ENCODE peak calls at places on chromosomes 7 and 10, in eight cellular contexts. One of them, this sample, is unnamed.

GRCh38 chr7:115232041-115232440 is 310.1 kb downstream of the MDFIC start:
- DNase-seq in upper lobe of right lung: no peak
- DNase-seq in CD8-positive, alpha-beta T cell: no peak
- DNase-seq in right lobe of liver: no peak
- DNase-seq in uterus: no peak
- DNase-seq in body of pancreas: no peak
- DNase-seq in GM23248: peak
- DNase-seq in lower lobe of right lung: no peak
- DNase-seq in this sample: no peak

GRCh38 chr7:5424689-5425506 is 1.3 kb upstream of the TNRC18 start:
- DNase-seq in upper lobe of right lung: peak
- DNase-seq in CD8-positive, alpha-beta T cell: no peak
- DNase-seq in right lobe of liver: peak
- DNase-seq in uterus: peak
- DNase-seq in body of pancreas: peak
- DNase-seq in GM23248: peak
- DNase-seq in lower lobe of right lung: peak
- DNase-seq in this sample: no peak

GRCh38 chr7:29852457-29852856 is 46.1 kb downstream of the WIPF3 start:
- DNase-seq in upper lobe of right lung: no peak
- DNase-seq in CD8-positive, alpha-beta T cell: no peak
- DNase-seq in right lobe of liver: no peak
- DNase-seq in uterus: no peak
- DNase-seq in body of pancreas: no peak
- DNase-seq in GM23248: no peak
- DNase-seq in lower lobe of right lung: no peak
- DNase-seq in this sample: no peak

GRCh38 chr7:13830604-13830915 is 158.9 kb downstream of the ETV1 start:
- DNase-seq in upper lobe of right lung: no peak
- DNase-seq in CD8-positive, alpha-beta T cell: no peak
- DNase-seq in right lobe of liver: no peak
- DNase-seq in uterus: no peak
- DNase-seq in body of pancreas: no peak
- DNase-seq in GM23248: peak
- DNase-seq in lower lobe of right lung: no peak
- DNase-seq in this sample: no peak

GRCh38 chr7:32062150-32062549 is 8.1 kb downstream of the PDE1C start:
- DNase-seq in upper lobe of right lung: peak
- DNase-seq in CD8-positive, alpha-beta T cell: no peak
- DNase-seq in right lobe of liver: no peak
- DNase-seq in uterus: no peak
- DNase-seq in body of pancreas: peak
- DNase-seq in GM23248: peak
- DNase-seq in lower lobe of right lung: peak
- DNase-seq in this sample: no peak

GRCh38 chr7:79149831-79150230 is 303.6 kb downstream of the MAGI2 start:
- DNase-seq in upper lobe of right lung: no peak
- DNase-seq in CD8-positive, alpha-beta T cell: no peak
- DNase-seq in right lobe of liver: no peak
- DNase-seq in uterus: no peak
- DNase-seq in body of pancreas: no peak
- DNase-seq in GM23248: no peak
- DNase-seq in lower lobe of right lung: no peak
- DNase-seq in this sample: no peak

GRCh38 chr7:137790828-137791227 is 55.9 kb downstream of the DGKI start:
- DNase-seq in upper lobe of right lung: no peak
- DNase-seq in CD8-positive, alpha-beta T cell: no peak
- DNase-seq in right lobe of liver: no peak
- DNase-seq in uterus: no peak
- DNase-seq in body of pancreas: no peak
- DNase-seq in GM23248: peak
- DNase-seq in lower lobe of right lung: no peak
- DNase-seq in this sample: no peak

GRCh38 chr10:78843495-78843894 is 225.3 kb upstream of the ZMIZ1 start:
- DNase-seq in upper lobe of right lung: no peak
- DNase-seq in CD8-positive, alpha-beta T cell: no peak
- DNase-seq in right lobe of liver: no peak
- DNase-seq in uterus: no peak
- DNase-seq in body of pancreas: no peak
- DNase-seq in GM23248: no peak
- DNase-seq in lower lobe of right lung: no peak
- DNase-seq in this sample: no peak

GRCh38 chr7:36625247-36625646 is 99.0 kb downstream of the AOAH start:
- DNase-seq in upper lobe of right lung: no peak
- DNase-seq in CD8-positive, alpha-beta T cell: no peak
- DNase-seq in right lobe of liver: no peak
- DNase-seq in uterus: no peak
- DNase-seq in body of pancreas: no peak
- DNase-seq in GM23248: no peak
- DNase-seq in lower lobe of right lung: no peak
- DNase-seq in this sample: no peak

GRCh38 chr10:78584666-78585065 is 484.1 kb upstream of the ZMIZ1 start:
- DNase-seq in upper lobe of right lung: no peak
- DNase-seq in CD8-positive, alpha-beta T cell: no peak
- DNase-seq in right lobe of liver: no peak
- DNase-seq in uterus: peak
- DNase-seq in body of pancreas: no peak
- DNase-seq in GM23248: no peak
- DNase-seq in lower lobe of right lung: no peak
- DNase-seq in this sample: no peak

DNA sequence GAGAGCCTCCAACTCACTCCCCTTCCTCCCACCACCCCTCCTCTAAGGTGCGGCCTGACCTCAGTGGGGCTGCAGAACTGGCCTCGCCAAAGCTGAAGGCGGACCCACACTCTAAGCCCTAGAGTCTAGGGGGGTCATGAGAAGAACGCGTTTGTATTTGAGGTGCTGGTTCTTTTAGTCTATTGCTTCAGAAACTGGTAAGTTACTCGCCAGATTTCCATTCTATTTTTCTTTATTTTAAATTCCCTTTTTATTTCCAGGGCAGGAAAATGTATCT is 357.5 kb downstream of the DNAJB6 start:
- DNase-seq in upper lobe of right lung: no peak
- DNase-seq in CD8-positive, alpha-beta T cell: no peak
- DNase-seq in right lobe of liver: no peak
- DNase-seq in uterus: peak
- DNase-seq in body of pancreas: no peak
- DNase-seq in GM23248: no peak
- DNase-seq in lower lobe of right lung: no peak
- DNase-seq in this sample: peak
- H3K4me3 ChIP-seq in upper lobe of right lung: no peak
- H3K4me3 ChIP-seq in CD8-positive, alpha-beta T cell: no peak
- H3K4me3 ChIP-seq in right lobe of liver: no peak
- H3K4me3 ChIP-seq in uterus: no peak
- H3K4me3 ChIP-seq in body of pancreas: no peak
- H3K4me3 ChIP-seq in GM23248: no peak
- H3K4me3 ChIP-seq in lower lobe of right lung: no peak
- H3K4me3 ChIP-seq in this sample: no peak

GRCh38 chr10:122050316-122050715 is 61.4 kb downstream of the TACC2 start:
- DNase-seq in upper lobe of right lung: peak
- DNase-seq in CD8-positive, alpha-beta T cell: no peak
- DNase-seq in right lobe of liver: no peak
- DNase-seq in uterus: no peak
- DNase-seq in body of pancreas: no peak
- DNase-seq in GM23248: no peak
- DNase-seq in lower lobe of right lung: no peak
- DNase-seq in this sample: peak
- H3K27ac ChIP-seq in upper lobe of right lung: no peak
- H3K27ac ChIP-seq in CD8-positive, alpha-beta T cell: no peak
- H3K27ac ChIP-seq in right lobe of liver: no peak
- H3K27ac ChIP-seq in uterus: no peak
- H3K27ac ChIP-seq in body of pancreas: no peak
- H3K27ac ChIP-seq in GM23248: no peak
- H3K27ac ChIP-seq in lower lobe of right lung: no peak
- H3K27ac ChIP-seq in this sample: no peak

GRCh38 chr7:134457166-134457565 is 1.7 kb downstream of the AKR1B1 start:
- DNase-seq in upper lobe of right lung: no peak
- DNase-seq in CD8-positive, alpha-beta T cell: no peak
- DNase-seq in right lobe of liver: no peak
- DNase-seq in uterus: no peak
- DNase-seq in body of pancreas: no peak
- DNase-seq in GM23248: no peak
- DNase-seq in lower lobe of right lung: no peak
- DNase-seq in this sample: no peak
- H3K4me3 ChIP-seq in upper lobe of right lung: no peak
- H3K4me3 ChIP-seq in CD8-positive, alpha-beta T cell: no peak
- H3K4me3 ChIP-seq in right lobe of liver: no peak
- H3K4me3 ChIP-seq in uterus: no peak
- H3K4me3 ChIP-seq in body of pancreas: no peak
- H3K4me3 ChIP-seq in GM23248: peak
- H3K4me3 ChIP-seq in lower lobe of right lung: no peak
- H3K4me3 ChIP-seq in this sample: peak

GRCh38 chr7:157335991-157336382 is 817 bp upstream of the DNAJB6 start:
- DNase-seq in upper lobe of right lung: no peak
- DNase-seq in CD8-positive, alpha-beta T cell: no peak
- DNase-seq in right lobe of liver: peak
- DNase-seq in uterus: no peak
- DNase-seq in body of pancreas: no peak
- DNase-seq in GM23248: no peak
- DNase-seq in lower lobe of right lung: no peak
- DNase-seq in this sample: no peak
- H3K27ac ChIP-seq in upper lobe of right lung: peak
- H3K27ac ChIP-seq in CD8-positive, alpha-beta T cell: peak
- H3K27ac ChIP-seq in right lobe of liver: peak
- H3K27ac ChIP-seq in uterus: peak
- H3K27ac ChIP-seq in body of pancreas: peak
- H3K27ac ChIP-seq in GM23248: peak
- H3K27ac ChIP-seq in lower lobe of right lung: peak
- H3K27ac ChIP-seq in this sample: peak

GRCh38 chr10:119597405-119598186 is 832 bp upstream of the TIAL1 start:
- DNase-seq in upper lobe of right lung: no peak
- DNase-seq in CD8-positive, alpha-beta T cell: no peak
- DNase-seq in right lobe of liver: no peak
- DNase-seq in uterus: no peak
- DNase-seq in body of pancreas: no peak
- DNase-seq in GM23248: no peak
- DNase-seq in lower lobe of right lung: no peak
- DNase-seq in this sample: no peak

GRCh38 chr10:119598397-119598796 is 1.6 kb upstream of the TIAL1 start:
- DNase-seq in upper lobe of right lung: no peak
- DNase-seq in CD8-positive, alpha-beta T cell: no peak
- DNase-seq in right lobe of liver: no peak
- DNase-seq in uterus: no peak
- DNase-seq in body of pancreas: no peak
- DNase-seq in GM23248: no peak
- DNase-seq in lower lobe of right lung: no peak
- DNase-seq in this sample: no peak

GRCh38 chr10:119595715-119596515 is 849 bp downstream of the TIAL1 start:
- DNase-seq in upper lobe of right lung: peak
- DNase-seq in CD8-positive, alpha-beta T cell: peak
- DNase-seq in right lobe of liver: peak
- DNase-seq in uterus: peak
- DNase-seq in body of pancreas: peak
- DNase-seq in GM23248: peak
- DNase-seq in lower lobe of right lung: peak
- DNase-seq in this sample: peak

GRCh38 chr10:119595134-119595714 is 1.5 kb downstream of the TIAL1 start:
- DNase-seq in upper lobe of right lung: no peak
- DNase-seq in CD8-positive, alpha-beta T cell: no peak
- DNase-seq in right lobe of liver: no peak
- DNase-seq in uterus: no peak
- DNase-seq in body of pancreas: no peak
- DNase-seq in GM23248: peak
- DNase-seq in lower lobe of right lung: no peak
- DNase-seq in this sample: no peak

GRCh38 chr10:119596537-119597404 is at the start of gene TIAL1:
- DNase-seq in upper lobe of right lung: peak
- DNase-seq in CD8-positive, alpha-beta T cell: peak
- DNase-seq in right lobe of liver: peak
- DNase-seq in uterus: peak
- DNase-seq in body of pancreas: peak
- DNase-seq in GM23248: peak
- DNase-seq in lower lobe of right lung: peak
- DNase-seq in this sample: peak
- H3K4me3 ChIP-seq in upper lobe of right lung: peak
- H3K4me3 ChIP-seq in CD8-positive, alpha-beta T cell: peak
- H3K4me3 ChIP-seq in right lobe of liver: peak
- H3K4me3 ChIP-seq in uterus: peak
- H3K4me3 ChIP-seq in body of pancreas: peak
- H3K4me3 ChIP-seq in GM23248: peak
- H3K4me3 ChIP-seq in lower lobe of right lung: peak
- H3K4me3 ChIP-seq in this sample: peak

GRCh38 chr7:44959956-44960640 is 18.7 kb downstream of the MYO1G start:
- DNase-seq in upper lobe of right lung: peak
- DNase-seq in CD8-positive, alpha-beta T cell: no peak
- DNase-seq in right lobe of liver: no peak
- DNase-seq in uterus: no peak
- DNase-seq in body of pancreas: no peak
- DNase-seq in GM23248: no peak
- DNase-seq in lower lobe of right lung: no peak
- DNase-seq in this sample: peak
- H3K27ac ChIP-seq in upper lobe of right lung: no peak
- H3K27ac ChIP-seq in CD8-positive, alpha-beta T cell: peak
- H3K27ac ChIP-seq in right lobe of liver: no peak
- H3K27ac ChIP-seq in uterus: no peak
- H3K27ac ChIP-seq in body of pancreas: no peak
- H3K27ac ChIP-seq in GM23248: no peak
- H3K27ac ChIP-seq in lower lobe of right lung: no peak
- H3K27ac ChIP-seq in this sample: no peak

This sample was measured in suprapubic skin.